ENCODE peak calls at places on chromosomes 1 and 21, in eight cellular contexts. One of them, this sample, is unnamed.

GRCh38 chr1:8667869-8668595 is 149.4 kb downstream of the RERE start:
- DNase-seq in GM12864: no peak
- DNase-seq in pancreas: no peak
- DNase-seq in hepatocyte: no peak
- DNase-seq in astrocyte of the cerebellum: no peak
- DNase-seq in HFF-Myc: no peak
- DNase-seq in heart left ventricle: no peak
- DNase-seq in fibroblast of lung: peak
- DNase-seq in this sample: no peak

GRCh38 chr1:8259498-8260290 is 58.2 kb upstream of the SLC45A1 start:
- DNase-seq in GM12864: no peak
- DNase-seq in pancreas: peak
- DNase-seq in hepatocyte: peak
- DNase-seq in astrocyte of the cerebellum: peak
- DNase-seq in HFF-Myc: no peak
- DNase-seq in heart left ventricle: no peak
- DNase-seq in fibroblast of lung: peak
- DNase-seq in this sample: peak

GRCh38 chr1:234858722-234859121 is 248.7 kb upstream of the IRF2BP2 start:
- DNase-seq in GM12864: no peak
- DNase-seq in pancreas: no peak
- DNase-seq in hepatocyte: no peak
- DNase-seq in astrocyte of the cerebellum: no peak
- DNase-seq in HFF-Myc: no peak
- DNase-seq in heart left ventricle: no peak
- DNase-seq in fibroblast of lung: peak
- DNase-seq in this sample: no peak

GRCh38 chr1:172960019-172960418 is 90.7 kb downstream of the TNFSF18 start:
- DNase-seq in GM12864: no peak
- DNase-seq in pancreas: no peak
- DNase-seq in hepatocyte: no peak
- DNase-seq in astrocyte of the cerebellum: no peak
- DNase-seq in HFF-Myc: no peak
- DNase-seq in heart left ventricle: no peak
- DNase-seq in fibroblast of lung: peak
- DNase-seq in this sample: no peak

GRCh38 chr1:244918422-244919319 is 54.3 kb upstream of the HNRNPU start:
- DNase-seq in GM12864: no peak
- DNase-seq in pancreas: peak
- DNase-seq in hepatocyte: peak
- DNase-seq in astrocyte of the cerebellum: no peak
- DNase-seq in HFF-Myc: no peak
- DNase-seq in heart left ventricle: peak
- DNase-seq in fibroblast of lung: peak
- DNase-seq in this sample: peak

GRCh38 chr1:53535846-53536245 is 76.6 kb downstream of the DMRTB1 start:
- DNase-seq in GM12864: no peak
- DNase-seq in pancreas: no peak
- DNase-seq in hepatocyte: no peak
- DNase-seq in astrocyte of the cerebellum: no peak
- DNase-seq in HFF-Myc: no peak
- DNase-seq in heart left ventricle: no peak
- DNase-seq in fibroblast of lung: peak
- DNase-seq in this sample: no peak

GRCh38 chr1:2416403-2416802 is 4.0 kb upstream of the PEX10 start:
- DNase-seq in GM12864: no peak
- DNase-seq in pancreas: no peak
- DNase-seq in hepatocyte: no peak
- DNase-seq in astrocyte of the cerebellum: no peak
- DNase-seq in HFF-Myc: no peak
- DNase-seq in heart left ventricle: no peak
- DNase-seq in fibroblast of lung: no peak
- DNase-seq in this sample: no peak

GRCh38 chr1:210222288-210223006 is 10.1 kb upstream of the SERTAD4 start:
- DNase-seq in GM12864: no peak
- DNase-seq in pancreas: peak
- DNase-seq in hepatocyte: peak
- DNase-seq in astrocyte of the cerebellum: no peak
- DNase-seq in HFF-Myc: no peak
- DNase-seq in heart left ventricle: no peak
- DNase-seq in fibroblast of lung: peak
- DNase-seq in this sample: no peak

DNA sequence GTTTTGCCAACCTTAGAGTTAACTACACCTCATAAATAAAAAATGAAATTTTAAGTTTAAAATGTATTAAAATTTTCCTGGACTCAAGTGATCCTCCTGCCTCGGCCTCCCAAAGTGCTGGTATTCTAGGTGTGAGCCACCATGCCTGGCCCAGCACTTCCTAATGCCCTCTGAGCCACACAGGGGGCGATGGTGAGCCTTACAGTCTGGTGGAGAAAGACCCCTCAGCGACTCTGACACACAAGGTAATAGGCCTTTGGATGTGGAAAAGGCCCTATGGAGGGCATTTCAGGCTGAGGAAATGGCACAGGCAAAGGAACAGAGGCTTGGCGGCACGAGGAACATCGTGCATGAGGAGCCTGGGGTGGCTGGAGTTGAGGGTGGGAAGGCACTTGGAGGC is 6.7 kb downstream of the CITED4 start:
- DNase-seq in GM12864: no peak
- DNase-seq in pancreas: no peak
- DNase-seq in hepatocyte: no peak
- DNase-seq in astrocyte of the cerebellum: no peak
- DNase-seq in HFF-Myc: no peak
- DNase-seq in heart left ventricle: no peak
- DNase-seq in fibroblast of lung: no peak
- DNase-seq in this sample: no peak
- TF ChIP-seq CTCF in GM12864: peak
- TF ChIP-seq CTCF in pancreas: no peak
- TF ChIP-seq CTCF in hepatocyte: peak
- TF ChIP-seq CTCF in astrocyte of the cerebellum: peak
- TF ChIP-seq CTCF in HFF-Myc: peak
- TF ChIP-seq CTCF in heart left ventricle: no peak
- TF ChIP-seq CTCF in fibroblast of lung: peak
- TF ChIP-seq CTCF in this sample: peak

GRCh38 chr1:112960381-112960780 is 4.4 kb upstream of the SLC16A1 start:
- DNase-seq in GM12864: no peak
- DNase-seq in pancreas: no peak
- DNase-seq in hepatocyte: no peak
- DNase-seq in astrocyte of the cerebellum: no peak
- DNase-seq in HFF-Myc: no peak
- DNase-seq in heart left ventricle: no peak
- DNase-seq in fibroblast of lung: no peak
- DNase-seq in this sample: no peak
- H3K4me3 ChIP-seq in GM12864: no peak
- H3K4me3 ChIP-seq in pancreas: no peak
- H3K4me3 ChIP-seq in hepatocyte: no peak
- H3K4me3 ChIP-seq in astrocyte of the cerebellum: no peak
- H3K4me3 ChIP-seq in HFF-Myc: no peak
- H3K4me3 ChIP-seq in heart left ventricle: no peak
- H3K4me3 ChIP-seq in fibroblast of lung: no peak
- H3K4me3 ChIP-seq in this sample: no peak

GRCh38 chr1:186057086-186057485 is 318.0 kb downstream of the TPR start:
- DNase-seq in GM12864: no peak
- DNase-seq in pancreas: no peak
- DNase-seq in hepatocyte: no peak
- DNase-seq in astrocyte of the cerebellum: no peak
- DNase-seq in HFF-Myc: no peak
- DNase-seq in heart left ventricle: no peak
- DNase-seq in fibroblast of lung: no peak
- DNase-seq in this sample: no peak
- TF ChIP-seq CTCF in GM12864: no peak
- TF ChIP-seq CTCF in pancreas: no peak
- TF ChIP-seq CTCF in hepatocyte: no peak
- TF ChIP-seq CTCF in astrocyte of the cerebellum: no peak
- TF ChIP-seq CTCF in HFF-Myc: no peak
- TF ChIP-seq CTCF in heart left ventricle: no peak
- TF ChIP-seq CTCF in fibroblast of lung: no peak
- TF ChIP-seq CTCF in this sample: no peak

GRCh38 chr1:248277876-248278275 is at the start of gene OR2T33:
- DNase-seq in GM12864: no peak
- DNase-seq in pancreas: no peak
- DNase-seq in hepatocyte: no peak
- DNase-seq in astrocyte of the cerebellum: no peak
- DNase-seq in HFF-Myc: no peak
- DNase-seq in heart left ventricle: no peak
- DNase-seq in fibroblast of lung: no peak
- DNase-seq in this sample: no peak
- H3K4me3 ChIP-seq in GM12864: no peak
- H3K4me3 ChIP-seq in pancreas: no peak
- H3K4me3 ChIP-seq in hepatocyte: no peak
- H3K4me3 ChIP-seq in astrocyte of the cerebellum: no peak
- H3K4me3 ChIP-seq in HFF-Myc: no peak
- H3K4me3 ChIP-seq in heart left ventricle: no peak
- H3K4me3 ChIP-seq in fibroblast of lung: no peak
- H3K4me3 ChIP-seq in this sample: no peak

GRCh38 chr21:22343303-22343702 is 1345.1 kb downstream of the NCAM2 start:
- DNase-seq in GM12864: no peak
- DNase-seq in pancreas: no peak
- DNase-seq in hepatocyte: no peak
- DNase-seq in astrocyte of the cerebellum: no peak
- DNase-seq in HFF-Myc: no peak
- DNase-seq in heart left ventricle: no peak
- DNase-seq in fibroblast of lung: no peak
- DNase-seq in this sample: no peak

GRCh38 chr21:22346576-22346975 is 1348.4 kb downstream of the NCAM2 start:
- DNase-seq in GM12864: no peak
- DNase-seq in pancreas: no peak
- DNase-seq in hepatocyte: no peak
- DNase-seq in astrocyte of the cerebellum: no peak
- DNase-seq in HFF-Myc: no peak
- DNase-seq in heart left ventricle: no peak
- DNase-seq in fibroblast of lung: no peak
- DNase-seq in this sample: no peak

GRCh38 chr21:22343721-22344120 is 1345.5 kb downstream of the NCAM2 start:
- DNase-seq in GM12864: no peak
- DNase-seq in pancreas: no peak
- DNase-seq in hepatocyte: no peak
- DNase-seq in astrocyte of the cerebellum: no peak
- DNase-seq in HFF-Myc: no peak
- DNase-seq in heart left ventricle: no peak
- DNase-seq in fibroblast of lung: no peak
- DNase-seq in this sample: no peak

GRCh38 chr21:22345624-22346023 is 1347.4 kb downstream of the NCAM2 start:
- DNase-seq in GM12864: no peak
- DNase-seq in pancreas: no peak
- DNase-seq in hepatocyte: no peak
- DNase-seq in astrocyte of the cerebellum: no peak
- DNase-seq in HFF-Myc: no peak
- DNase-seq in heart left ventricle: no peak
- DNase-seq in fibroblast of lung: no peak
- DNase-seq in this sample: no peak

DNA sequence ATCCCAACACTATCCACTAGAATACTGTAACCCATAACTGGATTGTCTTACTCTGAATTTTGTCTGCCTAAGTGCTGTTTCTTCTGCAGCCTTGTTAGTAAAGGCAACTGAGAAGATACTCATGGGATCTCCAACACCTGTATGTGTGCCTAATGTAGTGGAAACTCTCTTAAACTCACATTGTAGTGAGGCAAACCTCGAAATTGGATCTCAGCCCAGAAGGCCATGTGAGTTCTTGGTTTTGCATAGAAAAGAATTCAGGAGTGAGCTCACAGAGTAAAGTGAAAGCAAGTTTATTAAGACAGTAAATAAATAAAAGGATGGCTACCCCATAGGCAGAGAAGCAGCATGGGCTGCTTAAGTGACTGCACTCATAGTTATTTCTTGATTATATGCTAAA is 1344.6 kb downstream of the NCAM2 start:
- DNase-seq in GM12864: no peak
- DNase-seq in pancreas: peak
- DNase-seq in hepatocyte: no peak
- DNase-seq in astrocyte of the cerebellum: peak
- DNase-seq in HFF-Myc: no peak
- DNase-seq in heart left ventricle: no peak
- DNase-seq in fibroblast of lung: no peak
- DNase-seq in this sample: no peak
- TF ChIP-seq CTCF in GM12864: no peak
- TF ChIP-seq CTCF in pancreas: no peak
- TF ChIP-seq CTCF in hepatocyte: no peak
- TF ChIP-seq CTCF in astrocyte of the cerebellum: no peak
- TF ChIP-seq CTCF in HFF-Myc: no peak
- TF ChIP-seq CTCF in heart left ventricle: no peak
- TF ChIP-seq CTCF in fibroblast of lung: no peak
- TF ChIP-seq CTCF in this sample: no peak

DNA sequence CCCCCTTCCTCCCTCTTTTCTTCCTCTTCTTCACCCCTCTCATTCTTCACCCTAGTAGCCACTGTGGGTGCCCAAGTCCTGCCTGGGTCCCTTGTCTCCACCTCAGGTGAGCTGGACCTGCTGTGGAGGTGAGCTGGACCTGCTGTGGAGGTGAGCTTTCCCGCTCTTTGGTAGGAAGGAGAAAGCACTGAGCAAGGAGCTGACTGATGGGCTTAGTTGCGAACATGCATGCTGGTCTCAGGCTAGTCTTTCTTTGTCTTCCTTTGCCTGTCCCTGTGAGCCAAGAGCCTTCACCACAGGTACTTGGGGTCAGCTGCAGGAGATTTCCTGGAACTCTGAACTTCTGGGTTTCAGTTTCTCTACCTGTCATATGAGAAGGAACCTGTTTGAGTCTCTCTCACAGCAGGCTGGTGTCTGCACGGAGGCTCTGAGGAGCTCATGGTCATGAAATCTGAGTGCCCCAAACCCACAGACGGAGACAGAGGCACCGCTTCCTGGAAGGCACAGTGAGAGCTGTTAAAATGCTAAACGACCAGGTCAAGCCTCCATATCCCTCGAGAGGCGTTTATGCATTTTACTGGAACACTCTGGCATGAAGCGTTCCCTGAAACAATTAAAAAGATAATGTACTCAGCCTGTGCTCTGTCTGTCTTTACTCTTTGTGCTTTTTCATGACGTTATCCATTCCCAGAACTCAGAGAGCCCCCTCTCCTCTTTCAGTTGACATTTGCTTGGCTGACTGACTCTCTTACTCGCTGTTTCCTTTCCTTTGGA is 69.5 kb downstream of the RHOU start:
- DNase-seq in GM12864: no peak
- DNase-seq in pancreas: no peak
- DNase-seq in hepatocyte: peak
- DNase-seq in astrocyte of the cerebellum: no peak
- DNase-seq in HFF-Myc: no peak
- DNase-seq in heart left ventricle: no peak
- DNase-seq in fibroblast of lung: no peak
- DNase-seq in this sample: peak
- H3K4me3 ChIP-seq in GM12864: no peak
- H3K4me3 ChIP-seq in pancreas: no peak
- H3K4me3 ChIP-seq in hepatocyte: no peak
- H3K4me3 ChIP-seq in astrocyte of the cerebellum: no peak
- H3K4me3 ChIP-seq in HFF-Myc: no peak
- H3K4me3 ChIP-seq in heart left ventricle: no peak
- H3K4me3 ChIP-seq in fibroblast of lung: no peak
- H3K4me3 ChIP-seq in this sample: no peak

GRCh38 chr21:43793243-43793642 is 3.9 kb downstream of the RRP1 start:
- DNase-seq in GM12864: no peak
- DNase-seq in pancreas: no peak
- DNase-seq in hepatocyte: no peak
- DNase-seq in astrocyte of the cerebellum: no peak
- DNase-seq in HFF-Myc: no peak
- DNase-seq in heart left ventricle: no peak
- DNase-seq in fibroblast of lung: no peak
- DNase-seq in this sample: no peak
- TF ChIP-seq CTCF in GM12864: no peak
- TF ChIP-seq CTCF in pancreas: no peak
- TF ChIP-seq CTCF in hepatocyte: no peak
- TF ChIP-seq CTCF in astrocyte of the cerebellum: no peak
- TF ChIP-seq CTCF in HFF-Myc: no peak
- TF ChIP-seq CTCF in heart left ventricle: no peak
- TF ChIP-seq CTCF in fibroblast of lung: no peak
- TF ChIP-seq CTCF in this sample: no peak

GRCh38 chr1:29238601-29238964 is 2.3 kb downstream of the PTPRU start:
- DNase-seq in GM12864: no peak
- DNase-seq in pancreas: no peak
- DNase-seq in hepatocyte: no peak
- DNase-seq in astrocyte of the cerebellum: no peak
- DNase-seq in HFF-Myc: no peak
- DNase-seq in heart left ventricle: no peak
- DNase-seq in fibroblast of lung: no peak
- DNase-seq in this sample: no peak
- H3K4me3 ChIP-seq in GM12864: no peak
- H3K4me3 ChIP-seq in pancreas: no peak
- H3K4me3 ChIP-seq in hepatocyte: no peak
- H3K4me3 ChIP-seq in astrocyte of the cerebellum: peak
- H3K4me3 ChIP-seq in HFF-Myc: peak
- H3K4me3 ChIP-seq in heart left ventricle: no peak
- H3K4me3 ChIP-seq in fibroblast of lung: no peak
- H3K4me3 ChIP-seq in this sample: no peak

This sample was measured in fibroblast of the aortic adventitia.